ENCODE peak calls at places on chromosomes 6 and 20, in nine cellular contexts. E, I, M, V, Y, A, Q, Z and U are unnamed samples.

GRCh38 chr20:44615169-44615791 is 32.9 kb downstream of the PKIG start:
- DNase-seq in Z (no peak), I (no peak), Q (no peak), M (no peak), Y (no peak), A (peak; percentile 35), V (peak; percentile 61), E (peak; percentile 66), U (no peak)

GRCh38 chr6:35048631-35049083 is 92.5 kb downstream of the TCP11 start:
- DNase-seq in M (no peak), E (peak; percentile 65), Y (peak; percentile 67), Q (peak; percentile 78), A (peak; percentile 68), Z (peak; percentile 94), I (peak; percentile 12), V (peak; percentile 80), U (peak; percentile 21)

GRCh38 chr20:23126281-23127061 is 40.3 kb upstream of the CD93 start:
- DNase-seq in A (no peak), V (no peak), Q (no peak), M (no peak), Y (peak; percentile 71), Z (no peak), I (no peak), E (no peak), U (no peak)

GRCh38 chr6:142009647-142010046 is 123.1 kb upstream of the GJE1 start:
- DNase-seq in Z (peak; percentile 77), Q (peak; percentile 57), M (no peak), E (no peak), A (peak; percentile 60), I (no peak), Y (no peak), V (no peak), U (peak; percentile 85)

GRCh38 chr6:41571066-41571780 is 25.0 kb downstream of the FOXP4 start:
- DNase-seq in Z (no peak), Y (no peak), I (no peak), Q (no peak), E (no peak), V (peak; percentile 61), A (no peak), M (no peak), U (no peak)

GRCh38 chr20:40275738-40276137 is 413.3 kb downstream of the MAFB start:
- DNase-seq in Y (no peak), I (no peak), M (no peak), Q (no peak), E (no peak), A (no peak), Z (no peak), V (peak; percentile 61), U (no peak)

GRCh38 chr6:170086639-170087420 is 204.0 kb downstream of the DLL1 start:
- DNase-seq in I (no peak), A (no peak), M (no peak), Q (no peak), V (peak; percentile 30), E (peak; percentile 14), Z (no peak), Y (peak; percentile 46), U (no peak)

GRCh38 chr6:42988486-42989020 is 4.2 kb downstream of the PPP2R5D start:
- DNase-seq in Q (peak; percentile 14), Y (no peak), I (no peak), V (no peak), Z (no peak), A (peak; percentile 74), M (peak; percentile 59), E (no peak), U (peak; percentile 67)

GRCh38 chr6:5950448-5950847 is 56.3 kb downstream of the NRN1 start:
- DNase-seq in I (no peak), E (no peak), A (no peak), Z (no peak), Y (no peak), V (peak; percentile 84), Q (peak; percentile 35), M (peak; percentile 1), U (no peak)

GRCh38 chr6:168468046-168468445 is 27.1 kb downstream of the SMOC2 start:
- DNase-seq in M (no peak), Y (no peak), V (no peak), E (no peak), I (no peak), Q (no peak), A (no peak), Z (no peak), U (no peak)

GRCh38 chr20:60001027-60001567 is 42.9 kb downstream of the CDH26 start:
- DNase-seq in E (no peak), Z (no peak), I (no peak), Q (no peak), A (no peak), Y (no peak), V (no peak), M (no peak), U (no peak)

GRCh38 chr20:46215913-46216707 is 92.2 kb downstream of the CDH22 start:
- DNase-seq in I (no peak), E (peak; percentile 34), Z (peak; percentile 73), Y (peak; percentile 17), A (peak; percentile 16), M (peak; percentile 13), Q (peak; percentile 18), V (peak; percentile 99), U (peak; percentile 46)

GRCh38 chr6:158391276-158391675 is 79.0 kb downstream of the TULP4 start:
- DNase-seq in V (no peak), E (no peak), A (no peak), Z (no peak), I (no peak), M (no peak), Q (no peak), Y (no peak), U (no peak)

GRCh38 chr6:106114492-106114891 is 28.4 kb downstream of the PRDM1 start:
- DNase-seq in Q (no peak), I (no peak), A (no peak), Z (no peak), M (no peak), Y (no peak), E (no peak), V (no peak), U (no peak)

GRCh38 chr6:99425647-99426453 is 742 bp upstream of the PNISR start:
- DNase-seq in E (peak; percentile 84), V (peak; percentile 98), Y (peak; percentile 92), I (peak; percentile 59), M (peak; percentile 76), Q (peak; percentile 92), Z (peak; percentile 87), A (peak; percentile 82), U (peak; percentile 87)

GRCh38 chr6:140440223-140440810 is 1065.9 kb upstream of the CITED2 start:
- DNase-seq in A (no peak), Y (no peak), I (no peak), E (no peak), V (no peak), Q (no peak), Z (no peak), M (no peak), U (no peak)

GRCh38 chr20:37408202-37408929 is 62.4 kb downstream of the SRC start:
- DNase-seq in Q (no peak), E (no peak), A (no peak), Z (peak; percentile 34), Y (no peak), I (no peak), V (peak; percentile 47), M (no peak), U (peak; percentile 18)

GRCh38 chr6:131640576-131640975 is 3.5 kb downstream of the ENPP3 start:
- DNase-seq in Q (no peak), Y (no peak), A (no peak), Z (no peak), M (no peak), V (no peak), I (no peak), E (no peak), U (no peak)

GRCh38 chr6:126696921-126697693 is 357.2 kb downstream of the CENPW start:
- DNase-seq in M (no peak), I (no peak), E (no peak), A (no peak), V (peak; percentile 42), Z (peak; percentile 32), Q (no peak), Y (peak; percentile 71), U (no peak)

DNA sequence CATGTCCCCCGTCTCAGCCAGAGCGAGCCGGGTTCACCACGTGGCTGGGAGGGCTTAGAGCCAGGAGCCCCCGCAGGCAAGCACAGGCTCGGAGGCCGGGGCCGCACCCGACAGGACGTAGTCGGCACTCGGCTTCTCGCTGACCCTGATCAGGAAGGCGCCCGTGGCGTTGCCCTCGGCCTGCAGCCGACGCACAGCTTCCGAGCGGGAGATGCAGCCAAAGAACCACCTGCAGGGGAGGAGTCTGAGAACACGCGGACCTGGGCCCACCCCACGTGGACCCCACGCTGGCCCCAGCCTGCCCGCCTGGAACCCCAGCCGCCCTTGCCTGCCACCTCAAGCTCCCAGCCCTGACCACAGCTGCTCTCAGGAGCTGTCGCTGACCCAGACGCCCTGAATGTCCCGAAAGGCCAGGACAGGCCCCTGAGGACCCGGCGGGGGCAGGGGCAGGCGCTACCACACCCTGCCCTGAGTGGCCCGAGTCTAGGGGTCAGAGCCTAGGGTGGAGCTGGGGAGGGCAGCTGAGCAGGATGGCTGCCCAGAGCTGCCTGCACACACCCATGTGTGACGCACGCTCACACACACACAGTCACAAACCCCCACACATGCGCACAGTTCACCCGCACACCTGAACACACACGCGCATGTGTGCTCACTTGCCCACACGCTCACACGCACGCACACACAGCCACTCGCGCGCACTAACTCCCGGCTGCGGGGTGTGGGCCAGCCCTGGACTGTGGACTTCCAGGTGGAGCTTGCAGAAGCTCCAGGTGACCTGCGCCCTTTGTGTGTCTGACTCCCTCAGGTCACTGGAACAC is 2.1 kb downstream of the PTK6 start:
- DNase-seq in Z (no peak), V (peak; percentile 61), A (no peak), Q (no peak), Y (peak; percentile 55), I (no peak), E (no peak), M (peak; percentile 56), U (no peak)
- H3K4me3 ChIP-seq in Z (no peak overlapping the region), V (no peak overlapping the region), A (no peak overlapping the region), Q (no peak overlapping the region), Y (no peak overlapping the region), I (no peak overlapping the region), E (no peak overlapping the region), M (no peak overlapping the region), U (no peak overlapping the region)

GRCh38 chr20:25867776-25868649 is 171.4 kb upstream of the ZNF337 start:
- DNase-seq in E (peak; percentile 82), Y (peak; percentile 91), A (peak; percentile 79), V (peak; percentile 88), Z (peak; percentile 76), Q (peak; percentile 60), M (peak; percentile 50), I (peak; percentile 60), U (peak; percentile 79)
- H3K4me3 ChIP-seq in E (peak overlapping the region; percentile 70), Y (peak overlapping the region; percentile 69), A (peak overlapping the region; percentile 50), V (peak overlapping the region; percentile 73), Z (peak overlapping the region; percentile 51), Q (peak overlapping the region; percentile 33), M (peak overlapping the region; percentile 28), I (no peak overlapping the region), U (peak overlapping the region; percentile 49)

DNA sequence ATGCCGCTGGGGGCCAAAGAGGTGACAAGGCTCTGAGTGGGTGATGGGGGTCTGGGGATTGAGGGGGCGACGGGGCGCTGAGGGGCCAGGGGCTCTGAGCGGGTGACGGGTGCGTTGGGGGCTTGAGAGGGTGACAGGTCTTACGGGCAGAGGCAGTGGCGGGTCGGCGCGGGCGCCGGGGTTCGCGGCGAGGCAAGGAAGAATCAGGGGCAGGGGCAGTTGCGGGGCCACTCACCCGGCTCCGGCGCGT is 146 bp downstream of the ZNFX1 start:
- DNase-seq in I (no peak), Y (no peak), Z (no peak), A (no peak), Q (no peak), E (no peak), M (no peak), V (no peak), U (no peak)
- H3K4me3 ChIP-seq in I (peak overlapping the region; percentile 76), Y (peak overlapping the region; percentile 84), Z (peak overlapping the region; percentile 64), A (peak overlapping the region; percentile 76), Q (peak overlapping the region; percentile 97), E (peak overlapping the region; percentile 82), M (peak overlapping the region; percentile 100), V (peak overlapping the region; percentile 98), U (peak overlapping the region; percentile 94)

GRCh38 chr6:149831380-149831820 is 32.8 kb downstream of the LRP11 start:
- DNase-seq in A (no peak), V (no peak), Y (no peak), M (no peak), Z (no peak), E (no peak), I (no peak), Q (no peak), U (no peak)
- H3K4me3 ChIP-seq in A (no peak overlapping the region), V (no peak overlapping the region), Y (no peak overlapping the region), M (no peak overlapping the region), Z (no peak overlapping the region), E (no peak overlapping the region), I (no peak overlapping the region), Q (no peak overlapping the region), U (no peak overlapping the region)